ENCODE peak calls at places on chromosomes 5 and 9, in five cellular contexts. M is spleen; C is naive thymus-derived CD4-positive, alpha-beta T cell; L is ovary; X is tibial artery. D is an unnamed sample.

GRCh38 chr9:14218253-14218652 is 95.7 kb downstream of the NFIB start:
- DNase-seq in M (no peak), C (no peak), L (no peak), X (no peak), D (no peak)

GRCh38 chr5:168528521-168529360 is at the start of gene FBLL1:
- DNase-seq in M (no peak), C (peak; percentile 1), L (peak; percentile 42), X (no peak), D (peak; percentile 47)

GRCh38 chr5:83955916-83956315 is 235.3 kb upstream of the HAPLN1 start:
- DNase-seq in M (no peak), C (no peak), L (no peak), X (no peak), D (no peak)

GRCh38 chr5:160438316-160439204 is 16.9 kb downstream of the PTTG1 start:
- DNase-seq in M (peak; percentile 81), C (peak; percentile 56), L (no peak), X (no peak), D (peak; percentile 70)

GRCh38 chr5:162209005-162209605 is 141.5 kb downstream of the GABRG2 start:
- DNase-seq in M (no peak), C (no peak), L (no peak), X (no peak), D (peak; percentile 38)

GRCh38 chr9:69020746-69021145 is 6.8 kb upstream of the PRKACG start:
- DNase-seq in M (no peak), C (no peak), L (no peak), X (no peak), D (no peak)

GRCh38 chr5:17077447-17078233 is 139.8 kb upstream of the BASP1 start:
- DNase-seq in M (no peak), C (no peak), L (no peak), X (no peak), D (no peak)

GRCh38 chr9:70081120-70081495 is 37.5 kb downstream of the MAMDC2 start:
- DNase-seq in M (no peak), C (no peak), L (no peak), X (peak; percentile 58), D (no peak)

GRCh38 chr5:106677057-106677456 is 993.7 kb downstream of the EFNA5 start:
- DNase-seq in M (no peak), C (no peak), L (no peak), X (no peak), D (no peak)

GRCh38 chr9:113568481-113569321 is 105.2 kb downstream of the RGS3 start:
- DNase-seq in M (peak; percentile 66), C (no peak), L (no peak), X (peak; percentile 13), D (no peak)

GRCh38 chr5:125011982-125012381 is 265.5 kb upstream of the ZNF608 start:
- DNase-seq in M (no peak), C (no peak), L (no peak), X (no peak), D (no peak)

GRCh38 chr5:91955610-91956009 is 572.5 kb upstream of the ARRDC3 start:
- DNase-seq in M (no peak), C (no peak), L (no peak), X (no peak), D (no peak)

GRCh38 chr9:13915591-13916301 is 398.2 kb downstream of the NFIB start:
- DNase-seq in M (no peak), C (no peak), L (no peak), X (no peak), D (no peak)

GRCh38 chr9:98410185-98410697 is 154.8 kb upstream of the TBC1D2 start:
- DNase-seq in M (no peak), C (no peak), L (no peak), X (no peak), D (no peak)

GRCh38 chr9:115694014-115694413 is 459.6 kb upstream of the PAPPA start:
- DNase-seq in M (no peak), C (no peak), L (no peak), X (no peak), D (no peak)

GRCh38 chr9:16197578-16198370 is 644.9 kb downstream of the CCDC171 start:
- DNase-seq in M (no peak), C (no peak), L (no peak), X (no peak), D (no peak)

GRCh38 chr9:74415995-74416394 is 81.1 kb upstream of the RORB start:
- DNase-seq in M (no peak), C (no peak), L (no peak), X (no peak), D (no peak)

GRCh38 chr9:74413876-74414275 is 83.3 kb upstream of the RORB start:
- DNase-seq in M (no peak), C (no peak), L (no peak), X (no peak), D (no peak)

GRCh38 chr9:74412236-74412979 is 84.7 kb upstream of the RORB start:
- DNase-seq in M (no peak), C (no peak), L (no peak), X (no peak), D (no peak)

DNA sequence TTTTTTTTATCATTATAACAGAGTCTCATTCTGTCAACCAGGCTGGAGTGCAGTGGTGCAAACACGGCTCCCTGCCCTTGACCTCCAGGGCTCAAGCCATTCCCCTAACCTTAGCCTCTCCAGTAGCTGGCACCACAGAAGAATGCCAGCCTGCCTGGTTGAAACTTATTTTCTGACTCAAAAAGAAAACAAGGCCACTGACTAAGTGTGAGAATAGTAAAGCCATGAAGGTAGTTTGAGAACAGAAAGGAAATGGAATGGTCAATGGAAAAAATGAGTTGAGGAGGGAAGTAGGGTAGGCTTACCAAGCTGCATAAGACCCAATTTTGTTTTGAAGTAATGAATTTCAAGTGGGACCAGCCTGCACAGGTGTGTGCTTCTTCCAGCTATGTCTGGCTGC is 82.8 kb upstream of the RORB start:
- DNase-seq in M (no peak), C (no peak), L (no peak), X (no peak), D (no peak)
- H3K4me1 ChIP-seq in M (no peaks in the 10 kb centered on the region), C (no peaks in the 10 kb centered on the region), L (no peaks in the 10 kb centered on the region), X (no peaks in the 10 kb centered on the region), D (no peaks in the 10 kb centered on the region)

DNA sequence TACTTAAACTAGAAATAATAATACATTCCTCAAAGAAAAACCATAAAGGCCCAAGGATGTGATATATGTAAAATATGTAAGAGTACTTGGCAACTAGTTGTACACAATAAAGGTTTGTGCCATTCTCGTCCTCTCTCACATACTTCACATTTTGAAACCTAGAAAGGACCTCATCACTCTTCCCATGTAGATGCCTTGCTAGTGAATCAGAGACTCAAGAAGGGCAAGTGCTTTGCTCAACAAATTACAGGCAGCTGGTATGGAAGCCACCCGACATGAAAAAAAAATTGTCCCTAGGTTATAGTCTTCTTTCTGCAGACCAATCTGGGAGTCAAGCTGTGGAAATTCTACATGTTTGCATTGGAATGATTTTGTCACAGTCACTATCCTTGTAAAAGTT is 31.7 kb downstream of the ADRB2 start:
- DNase-seq in M (no peak), C (no peak), L (no peak), X (no peak), D (no peak)
- H3K4me1 ChIP-seq in M (no peaks in the 10 kb centered on the region), C (peaks cover 67% of the 10 kb centered on the region), L (no peaks in the 10 kb centered on the region), X (no peaks in the 10 kb centered on the region), D (no peaks in the 10 kb centered on the region)

GRCh38 chr5:179763215-179763945 is 30.4 kb upstream of the LTC4S start:
- DNase-seq in M (peak; percentile 75), C (peak; percentile 54), L (peak; percentile 55), X (peak; percentile 77), D (peak; percentile 60)
- H3K4me1 ChIP-seq in M (peaks cover 15% of the 10 kb centered on the region), C (peaks cover 7% of the 10 kb centered on the region), L (peaks cover 2% of the 10 kb centered on the region), X (peaks cover 55% of the 10 kb centered on the region), D (peaks cover 18% of the 10 kb centered on the region)

DNA sequence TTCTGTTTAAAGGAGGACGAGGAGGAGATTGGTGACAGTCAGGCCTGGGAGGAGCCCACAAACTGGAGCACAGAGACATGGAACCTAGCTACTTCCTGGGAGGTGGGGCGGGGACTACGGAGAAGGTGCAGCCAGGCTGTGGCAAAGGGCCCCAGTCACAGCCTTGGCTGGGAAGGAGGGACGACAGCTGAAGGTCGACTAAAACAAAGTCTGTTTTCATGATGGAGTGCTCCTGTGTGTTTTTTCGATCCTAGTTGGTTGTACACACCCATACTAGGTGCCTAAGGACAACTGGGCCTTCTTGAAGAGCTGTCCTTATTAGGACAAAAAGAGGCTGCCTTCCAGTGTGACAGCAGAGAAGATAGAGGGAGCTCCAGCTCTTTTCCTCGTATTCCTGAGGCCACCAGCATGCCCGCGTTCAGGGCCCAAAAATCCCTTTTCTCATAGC is 2.9 kb downstream of the CCDC107 start:
- DNase-seq in M (peak; percentile 73), C (no peak), L (no peak), X (peak; percentile 34), D (no peak)
- H3K4me1 ChIP-seq in M (peaks cover 44% of the 10 kb centered on the region), C (peaks cover 49% of the 10 kb centered on the region), L (no peaks in the 10 kb centered on the region), X (peaks cover 27% of the 10 kb centered on the region), D (peaks cover 87% of the 10 kb centered on the region)

GRCh38 chr9:37908283-37908682 is 4.4 kb upstream of the SLC25A51 start:
- DNase-seq in M (peak; percentile 24), C (no peak), L (no peak), X (no peak), D (no peak)
- H3K4me1 ChIP-seq in M (peaks cover 7% of the 10 kb centered on the region), C (peaks cover 8% of the 10 kb centered on the region), L (peaks cover 4% of the 10 kb centered on the region), X (peaks cover 8% of the 10 kb centered on the region), D (peaks cover 13% of the 10 kb centered on the region)

GRCh38 chr9:121204121-121204520 is 2.5 kb upstream of the RAB14 start:
- DNase-seq in M (no peak), C (no peak), L (no peak), X (no peak), D (no peak)
- H3K4me1 ChIP-seq in M (peaks cover 31% of the 10 kb centered on the region), C (peaks cover 14% of the 10 kb centered on the region), L (peaks cover 2% of the 10 kb centered on the region), X (peaks cover 13% of the 10 kb centered on the region), D (peaks cover 23% of the 10 kb centered on the region)

DNA sequence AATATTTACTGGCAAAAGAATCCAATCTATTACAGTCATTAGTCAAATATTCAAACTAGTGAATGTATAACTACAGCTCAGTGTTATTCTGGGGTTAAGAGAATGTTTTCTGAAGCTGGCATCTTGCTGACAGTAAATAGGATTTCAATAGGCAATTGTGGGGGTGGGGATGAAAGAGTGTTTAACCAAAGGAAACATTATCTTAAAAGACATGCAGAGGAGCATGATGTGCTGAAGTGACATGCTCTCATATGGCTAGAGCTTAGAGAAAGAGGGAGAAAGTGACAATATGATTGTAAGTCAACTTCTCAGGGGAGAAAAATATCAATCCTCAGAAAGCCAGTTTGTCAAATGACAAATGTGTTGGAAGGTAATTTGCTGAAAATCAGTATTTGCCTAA is 618.5 kb upstream of the RIOK2 start:
- DNase-seq in M (no peak), C (no peak), L (no peak), X (no peak), D (no peak)
- H3K4me1 ChIP-seq in M (no peaks in the 10 kb centered on the region), C (no peaks in the 10 kb centered on the region), L (no peaks in the 10 kb centered on the region), X (no peaks in the 10 kb centered on the region), D (no peaks in the 10 kb centered on the region)

GRCh38 chr9:136051568-136052432 is 43.3 kb downstream of the NACC2 start:
- DNase-seq in M (peak; percentile 84), C (no peak), L (peak; percentile 27), X (no peak), D (no peak)
- H3K4me1 ChIP-seq in M (peaks cover 27% of the 10 kb centered on the region), C (peaks cover 9% of the 10 kb centered on the region), L (peaks cover 17% of the 10 kb centered on the region), X (peaks cover 44% of the 10 kb centered on the region), D (no peaks in the 10 kb centered on the region)

DNA sequence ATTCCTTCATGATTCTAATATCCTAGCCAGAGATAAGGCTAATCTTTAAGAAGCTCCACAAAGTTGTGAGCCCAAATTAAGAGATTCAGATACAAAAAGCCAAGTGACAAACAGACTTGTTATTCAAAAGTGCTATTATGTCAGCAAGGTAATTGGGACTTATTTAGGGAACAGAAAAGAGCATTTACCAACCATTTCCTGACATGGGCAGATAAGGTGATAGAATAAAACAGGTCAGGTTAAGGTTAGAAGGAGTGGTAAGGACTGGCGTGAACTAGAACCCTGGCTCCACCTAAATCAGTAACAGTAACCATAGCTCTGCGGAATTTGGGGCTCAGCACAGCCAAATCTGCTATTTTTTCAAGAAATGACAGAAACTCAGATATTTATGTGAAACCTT is 10.0 kb upstream of the ERMP1 start:
- DNase-seq in M (no peak), C (no peak), L (no peak), X (no peak), D (no peak)
- H3K4me1 ChIP-seq in M (peaks cover 19% of the 10 kb centered on the region), C (peaks cover 45% of the 10 kb centered on the region), L (peaks cover 8% of the 10 kb centered on the region), X (no peaks in the 10 kb centered on the region), D (peaks cover 58% of the 10 kb centered on the region)

D was measured in DND-41.